ENCODE peak calls at places on chromosomes 4 and X, in eight cellular contexts. R is fibroblast of villous mesenchyme; O is hepatocyte; K is activated naive CD4-positive, alpha-beta T cell treated with anti-CD3 and anti-CD28 coated beads, Interleukin-2, amount 10 ng/mL, durations not matched to agents 7 days and 5 days; B is naive thymus-derived CD8-positive, alpha-beta T cell; F is stimulated activated effector memory CD8-positive, alpha-beta T cell treated with anti-CD3 and anti-CD28 coated beads, Interleukin-12 subunit alpha, Interleukin-12 subunit beta, amount 100 ng/mL, for 72 hours; S is fibroblast of lung; H is stimulated activated CD4-positive, alpha-beta T cell treated with anti-CD3 and anti-CD28 coated beads, Interleukin-4, amount 100 ng/mL, for 24 hours. A is an unnamed sample.

GRCh38 chr4:190018201-190018920 is 8.7 kb downstream of the FRG2 start:
- DNase-seq in B (no peak), F (no peak), S (no peak), O (no peak), H (no peak), K (no peak), R (no peak), A (no peak)

GRCh38 chr4:69576251-69576877 is 63.1 kb downstream of the UGT2A2 start:
- DNase-seq in H (no peak), K (no peak), R (no peak), F (no peak), B (no peak), O (no peak), S (no peak), A (no peak)

GRCh38 chrX:139776614-139777013 is 68.6 kb upstream of the MCF2 start:
- DNase-seq in B (no peak), H (no peak), F (no peak), S (no peak), R (peak; percentile 2), O (no peak), K (no peak), A (no peak)

GRCh38 chr4:161336016-161336415 is 827.8 kb downstream of the FSTL5 start:
- DNase-seq in B (no peak), F (no peak), S (no peak), R (no peak), O (peak; percentile 34), K (no peak), H (no peak), A (no peak)

GRCh38 chr4:174198396-174199179 is 84.9 kb downstream of the FBXO8 start:
- DNase-seq in H (no peak), F (no peak), R (peak; percentile 92), K (no peak), B (no peak), O (peak; percentile 41), S (peak; percentile 89), A (no peak)

GRCh38 chrX:139559383-139560042 is 29.0 kb downstream of the F9 start:
- DNase-seq in F (no peak), R (peak; percentile 50), O (peak; percentile 71), H (peak; percentile 4), S (peak; percentile 62), B (peak; percentile 6), K (no peak), A (peak; percentile 0)

GRCh38 chr4:54669831-54670230 is 12.1 kb downstream of the KIT start:
- DNase-seq in R (no peak), S (no peak), H (no peak), B (no peak), F (no peak), O (no peak), K (no peak), A (no peak)

GRCh38 chr4:41349021-41349420 is 92.3 kb downstream of the UCHL1 start:
- DNase-seq in B (no peak), S (peak; percentile 14), H (no peak), F (no peak), O (no peak), K (no peak), R (no peak), A (no peak)

GRCh38 chrX:51182545-51182944 is 150.1 kb upstream of the NUDT10 start:
- DNase-seq in H (no peak), S (no peak), O (no peak), F (no peak), B (no peak), K (no peak), R (no peak), A (no peak)

GRCh38 chrX:81414630-81415029 is 212.7 kb downstream of the SH3BGRL start:
- DNase-seq in H (no peak), O (no peak), R (peak; percentile 8), F (no peak), S (peak; percentile 3), K (no peak), B (no peak), A (no peak)

GRCh38 chrX:144730486-144730885 is 516.8 kb upstream of the SPANXN1 start:
- DNase-seq in F (no peak), H (no peak), B (no peak), K (no peak), S (no peak), O (no peak), R (peak; percentile 77), A (no peak)

GRCh38 chr4:184776821-184777220 is 42.9 kb upstream of the CENPU start:
- DNase-seq in O (no peak), R (no peak), F (no peak), K (no peak), H (no peak), B (no peak), S (no peak), A (no peak)

GRCh38 chr4:60366661-60367060 is 833.5 kb upstream of the ADGRL3 start:
- DNase-seq in K (no peak), H (no peak), O (no peak), B (no peak), S (no peak), R (no peak), F (no peak), A (no peak)

GRCh38 chr4:147830102-147830463 is 98.2 kb downstream of the ARHGAP10 start:
- DNase-seq in R (no peak), S (no peak), K (no peak), F (no peak), B (no peak), H (no peak), O (no peak), A (no peak)

GRCh38 chr4:140012688-140013087 is 141.3 kb downstream of the MAML3 start:
- DNase-seq in F (peak; percentile 57), K (peak; percentile 73), S (peak; percentile 96), O (peak; percentile 80), R (peak; percentile 83), H (peak; percentile 64), B (peak; percentile 76), A (peak; percentile 39)

GRCh38 chr4:40305329-40306193 is 29.6 kb upstream of the CHRNA9 start:
- DNase-seq in F (peak; percentile 79), S (no peak), B (peak; percentile 53), H (peak; percentile 74), K (peak; percentile 65), R (no peak), O (no peak), A (no peak)

GRCh38 chrX:101759000-101759399 is 99.3 kb upstream of the ARMCX2 start:
- DNase-seq in O (peak; percentile 49), S (peak; percentile 51), H (peak; percentile 24), F (no peak), R (peak; percentile 44), K (peak; percentile 42), B (peak; percentile 36), A (no peak)

GRCh38 chrX:1813809-1814208 is 198.9 kb downstream of the ASMT start:
- DNase-seq in K (no peak), H (no peak), S (no peak), O (no peak), B (peak; percentile 52), R (no peak), F (no peak), A (no peak)

GRCh38 chr4:6028168-6028567 is 9.9 kb upstream of the C4orf50 start:
- DNase-seq in R (no peak), H (no peak), S (no peak), F (no peak), K (no peak), O (no peak), B (no peak), A (no peak)

GRCh38 chrX:51860679-51861078 is 32.7 kb upstream of the MAGED1 start:
- DNase-seq in B (peak; percentile 7), O (peak; percentile 41), K (peak; percentile 20), F (no peak), H (no peak), S (peak; percentile 45), R (peak; percentile 43), A (no peak)

GRCh38 chr4:26076000-26076587 is 162.1 kb downstream of the SMIM20 start:
- DNase-seq in H (peak; percentile 71), S (peak; percentile 47), F (peak; percentile 82), O (no peak), B (no peak), K (peak; percentile 50), R (peak; percentile 6), A (no peak)

GRCh38 chr4:118280501-118281218 is 72.1 kb downstream of the PRSS12 start:
- DNase-seq in B (peak; percentile 48), F (no peak), H (peak; percentile 45), O (peak; percentile 77), R (peak; percentile 77), S (peak; percentile 85), K (peak; percentile 63), A (no peak)

GRCh38 chr4:88280228-88280795 is 4.0 kb downstream of the PPM1K start:
- DNase-seq in H (no peak), K (no peak), S (no peak), R (no peak), B (no peak), O (no peak), F (no peak), A (no peak)

GRCh38 chr4:53920116-53920515 is 144.3 kb downstream of the CHIC2 start:
- DNase-seq in K (no peak), R (no peak), F (no peak), O (no peak), H (no peak), B (no peak), S (no peak), A (no peak)

GRCh38 chr4:20662851-20663250 is 37.4 kb upstream of the PACRGL start:
- DNase-seq in H (no peak), S (no peak), F (no peak), B (no peak), O (no peak), R (no peak), K (no peak), A (no peak)

GRCh38 chr4:37946503-37947179 is 13.6 kb upstream of the PTTG2 start:
- DNase-seq in S (no peak), B (no peak), H (no peak), O (no peak), R (no peak), K (no peak), F (no peak), A (peak; percentile 5)

GRCh38 chrX:46642145-46642544 is 68.6 kb downstream of the CHST7 start:
- DNase-seq in B (peak; percentile 29), H (no peak), R (peak; percentile 51), S (peak; percentile 62), K (no peak), F (no peak), O (peak; percentile 12), A (no peak)